ENCODE peak calls at places on chromosomes 6 and 20, in four cellular contexts. W is mesendoderm, X is H1, O is IMR-90. F is an unnamed sample.

GRCh38 chr6:118663993-118664985 is 12.9 kb upstream of the CEP85L start:
- DNase-seq in W (no peak), X (no peak), O (no peak), F (no peak)

GRCh38 chr6:14671261-14671681 is 553.7 kb downstream of the CD83 start:
- DNase-seq in W (no peak), X (no peak), O (peak; percentile 89), F (no peak)

GRCh38 chr6:912871-913663 is 220.1 kb upstream of the EXOC2 start:
- DNase-seq in W (peak; percentile 76), X (no peak), O (peak; percentile 47), F (peak; percentile 85)

GRCh38 chr6:36642913-36643817 is 35.3 kb upstream of the CDKN1A start:
- DNase-seq in W (no peak), X (no peak), O (peak; percentile 90), F (no peak)

GRCh38 chr6:2063547-2063946 is 181.9 kb downstream of the GMDS start:
- DNase-seq in W (no peak), X (no peak), O (no peak), F (no peak)

GRCh38 chr20:15375836-15376235 is 1038.4 kb upstream of the FLRT3 start:
- DNase-seq in W (no peak), X (no peak), O (no peak), F (no peak)

GRCh38 chr6:163291622-163292021 is 122.9 kb upstream of the QKI start:
- DNase-seq in W (no peak), X (no peak), O (no peak), F (no peak)

GRCh38 chr6:139927742-139928305 is 553.4 kb upstream of the CITED2 start:
- DNase-seq in W (no peak), X (no peak), O (no peak), F (no peak)

GRCh38 chr6:151058021-151058733 is 181.6 kb upstream of the AKAP12 start:
- DNase-seq in W (no peak), X (peak; percentile 34), O (no peak), F (no peak)
- H4K5ac ChIP-seq in W (no peak overlapping the region), X (no peak overlapping the region), O (no peak overlapping the region), F (no peak overlapping the region)

GRCh38 chr6:110527516-110527915 is 51.1 kb upstream of the SLC22A16 start:
- DNase-seq in W (no peak), X (no peak), O (no peak), F (no peak)
- H4K5ac ChIP-seq in W (no peak overlapping the region), X (no peak overlapping the region), O (no peak overlapping the region), F (no peak overlapping the region)

GRCh38 chr6:104855507-104855906 is 4.2 kb downstream of the HACE1 start:
- DNase-seq in W (no peak), X (no peak), O (peak; percentile 52), F (no peak)

GRCh38 chr6:104862456-104862855 is 2.7 kb upstream of the HACE1 start:
- DNase-seq in W (no peak), X (no peak), O (peak; percentile 96), F (no peak)

GRCh38 chr6:104859225-104860146 is at the start of gene HACE1:
- DNase-seq in W (peak; percentile 96), X (peak; percentile 95), O (peak; percentile 83), F (peak; percentile 95)

GRCh38 chr6:104860221-104860620 is 502 bp upstream of the HACE1 start:
- DNase-seq in W (no peak), X (no peak), O (no peak), F (no peak)
- H4K5ac ChIP-seq in W (no peak overlapping the region), X (no peak overlapping the region), O (no peak overlapping the region), F (no peak overlapping the region)

GRCh38 chr20:51560042-51560441 is 17.5 kb upstream of the NFATC2 start:
- DNase-seq in W (no peak), X (no peak), O (no peak), F (no peak)
- H4K5ac ChIP-seq in W (no peak overlapping the region), X (no peak overlapping the region), O (no peak overlapping the region), F (no peak overlapping the region)